ENCODE peak calls at places on chromosomes 2 and 18, in six cellular contexts. One of them, this sample, is unnamed.

GRCh38 chr2:42147641-42148274 is 21.4 kb upstream of the EML4 start:
- DNase-seq in thyroid gland: peak; percentile 42
- DNase-seq in K562: no peak
- DNase-seq in IMR-90: peak; percentile 56
- DNase-seq in body of pancreas: no peak
- DNase-seq in vagina: no peak
- DNase-seq in this sample: no peak

GRCh38 chr2:38409136-38409903 is 32.2 kb upstream of the ATL2 start:
- DNase-seq in thyroid gland: peak; percentile 91
- DNase-seq in K562: no peak
- DNase-seq in IMR-90: no peak
- DNase-seq in body of pancreas: peak; percentile 21
- DNase-seq in vagina: no peak
- DNase-seq in this sample: no peak

GRCh38 chr18:24762417-24762816 is 302.0 kb downstream of the HRH4 start:
- DNase-seq in thyroid gland: no peak
- DNase-seq in K562: no peak
- DNase-seq in IMR-90: peak; percentile 65
- DNase-seq in body of pancreas: no peak
- DNase-seq in vagina: no peak
- DNase-seq in this sample: no peak

GRCh38 chr18:69102959-69103358 is 297.7 kb upstream of the DOK6 start:
- DNase-seq in thyroid gland: no peak
- DNase-seq in K562: no peak
- DNase-seq in IMR-90: peak; percentile 13
- DNase-seq in body of pancreas: no peak
- DNase-seq in vagina: no peak
- DNase-seq in this sample: no peak

GRCh38 chr2:215771241-215771640 is 242.1 kb downstream of the MREG start:
- DNase-seq in thyroid gland: no peak
- DNase-seq in K562: no peak
- DNase-seq in IMR-90: peak; percentile 53
- DNase-seq in body of pancreas: no peak
- DNase-seq in vagina: no peak
- DNase-seq in this sample: no peak

GRCh38 chr2:72334806-72335205 is 187.1 kb upstream of the CYP26B1 start:
- DNase-seq in thyroid gland: no peak
- DNase-seq in K562: no peak
- DNase-seq in IMR-90: no peak
- DNase-seq in body of pancreas: no peak
- DNase-seq in vagina: no peak
- DNase-seq in this sample: no peak

GRCh38 chr2:222707689-222708273 is 36.3 kb downstream of the MOGAT1 start:
- DNase-seq in thyroid gland: no peak
- DNase-seq in K562: no peak
- DNase-seq in IMR-90: peak; percentile 87
- DNase-seq in body of pancreas: no peak
- DNase-seq in vagina: no peak
- DNase-seq in this sample: no peak

GRCh38 chr2:71720283-71720560 is 266.9 kb downstream of the DYSF start:
- DNase-seq in thyroid gland: no peak
- DNase-seq in K562: no peak
- DNase-seq in IMR-90: no peak
- DNase-seq in body of pancreas: no peak
- DNase-seq in vagina: no peak
- DNase-seq in this sample: no peak

GRCh38 chr2:148794558-148794957 is 80.5 kb upstream of the KIF5C start:
- DNase-seq in thyroid gland: no peak
- DNase-seq in K562: no peak
- DNase-seq in IMR-90: peak; percentile 76
- DNase-seq in body of pancreas: no peak
- DNase-seq in vagina: no peak
- DNase-seq in this sample: no peak

GRCh38 chr2:75465317-75465998 is 95.3 kb downstream of the EVA1A start:
- DNase-seq in thyroid gland: peak; percentile 20
- DNase-seq in K562: no peak
- DNase-seq in IMR-90: peak; percentile 55
- DNase-seq in body of pancreas: no peak
- DNase-seq in vagina: no peak
- DNase-seq in this sample: no peak

GRCh38 chr2:95265182-95265581 is 9.1 kb upstream of the PROM2 start:
- DNase-seq in thyroid gland: no peak
- DNase-seq in K562: no peak
- DNase-seq in IMR-90: no peak
- DNase-seq in body of pancreas: no peak
- DNase-seq in vagina: no peak
- DNase-seq in this sample: peak; percentile 3

GRCh38 chr2:238322001-238322411 is 1.7 kb downstream of the TRAF3IP1 start:
- DNase-seq in thyroid gland: no peak
- DNase-seq in K562: no peak
- DNase-seq in IMR-90: no peak
- DNase-seq in body of pancreas: peak; percentile 10
- DNase-seq in vagina: no peak
- DNase-seq in this sample: no peak

GRCh38 chr2:238320648-238321281 is 447 bp downstream of the TRAF3IP1 start:
- DNase-seq in thyroid gland: peak; percentile 28
- DNase-seq in K562: peak; percentile 48
- DNase-seq in IMR-90: peak; percentile 8
- DNase-seq in body of pancreas: peak; percentile 30
- DNase-seq in vagina: no peak
- DNase-seq in this sample: no peak

GRCh38 chr2:238315031-238315595 is 5.2 kb upstream of the TRAF3IP1 start:
- DNase-seq in thyroid gland: no peak
- DNase-seq in K562: no peak
- DNase-seq in IMR-90: no peak
- DNase-seq in body of pancreas: peak; percentile 4
- DNase-seq in vagina: no peak
- DNase-seq in this sample: no peak

GRCh38 chr2:238321467-238321866 is 1.1 kb downstream of the TRAF3IP1 start:
- DNase-seq in thyroid gland: no peak
- DNase-seq in K562: no peak
- DNase-seq in IMR-90: no peak
- DNase-seq in body of pancreas: peak; percentile 10
- DNase-seq in vagina: no peak
- DNase-seq in this sample: no peak

GRCh38 chr2:238320246-238320647 is at the start of gene TRAF3IP1:
- DNase-seq in thyroid gland: peak; percentile 97
- DNase-seq in K562: peak; percentile 95
- DNase-seq in IMR-90: peak; percentile 89
- DNase-seq in body of pancreas: peak; percentile 97
- DNase-seq in vagina: no peak
- DNase-seq in this sample: peak; percentile 96
- TF ChIP-seq POLR2A in thyroid gland: peak; percentile 69
- TF ChIP-seq POLR2A in K562: no peak
- TF ChIP-seq POLR2A in IMR-90: no peak
- TF ChIP-seq POLR2A in body of pancreas: no peak
- TF ChIP-seq POLR2A in vagina: no peak
- TF ChIP-seq POLR2A in this sample: no peak

GRCh38 chr18:75204978-75205759 is 3.8 kb downstream of the PTGR3 start:
- DNase-seq in thyroid gland: no peak
- DNase-seq in K562: no peak
- DNase-seq in IMR-90: peak; percentile 23
- DNase-seq in body of pancreas: no peak
- DNase-seq in vagina: no peak
- DNase-seq in this sample: no peak
- H3K4me3 ChIP-seq in thyroid gland: no peak overlapping the region
- H3K4me3 ChIP-seq in K562: peak overlapping the region; percentile 18
- H3K4me3 ChIP-seq in IMR-90: peak overlapping the region; percentile 66
- H3K4me3 ChIP-seq in body of pancreas: no peak overlapping the region
- H3K4me3 ChIP-seq in vagina: peak overlapping the region; percentile 74
- H3K4me3 ChIP-seq in this sample: peak overlapping the region; percentile 96

GRCh38 chr2:16412321-16413030 is 253.2 kb downstream of the CYRIA start:
- DNase-seq in thyroid gland: no peak
- DNase-seq in K562: no peak
- DNase-seq in IMR-90: no peak
- DNase-seq in body of pancreas: no peak
- DNase-seq in vagina: no peak
- DNase-seq in this sample: no peak

GRCh38 chr2:16409849-16410248 is 255.8 kb downstream of the CYRIA start:
- DNase-seq in thyroid gland: no peak
- DNase-seq in K562: no peak
- DNase-seq in IMR-90: no peak
- DNase-seq in body of pancreas: no peak
- DNase-seq in vagina: no peak
- DNase-seq in this sample: no peak

GRCh38 chr2:16413257-16413656 is 252.4 kb downstream of the CYRIA start:
- DNase-seq in thyroid gland: no peak
- DNase-seq in K562: peak; percentile 47
- DNase-seq in IMR-90: no peak
- DNase-seq in body of pancreas: no peak
- DNase-seq in vagina: no peak
- DNase-seq in this sample: peak; percentile 71

GRCh38 chr2:16413947-16414346 is 251.7 kb downstream of the CYRIA start:
- DNase-seq in thyroid gland: no peak
- DNase-seq in K562: no peak
- DNase-seq in IMR-90: no peak
- DNase-seq in body of pancreas: no peak
- DNase-seq in vagina: no peak
- DNase-seq in this sample: no peak

GRCh38 chr2:16411788-16412187 is 253.8 kb downstream of the CYRIA start:
- DNase-seq in thyroid gland: no peak
- DNase-seq in K562: no peak
- DNase-seq in IMR-90: no peak
- DNase-seq in body of pancreas: no peak
- DNase-seq in vagina: no peak
- DNase-seq in this sample: no peak
- TF ChIP-seq POLR2A in thyroid gland: no peak
- TF ChIP-seq POLR2A in K562: no peak
- TF ChIP-seq POLR2A in IMR-90: no peak
- TF ChIP-seq POLR2A in body of pancreas: no peak
- TF ChIP-seq POLR2A in vagina: no peak
- TF ChIP-seq POLR2A in this sample: no peak

DNA sequence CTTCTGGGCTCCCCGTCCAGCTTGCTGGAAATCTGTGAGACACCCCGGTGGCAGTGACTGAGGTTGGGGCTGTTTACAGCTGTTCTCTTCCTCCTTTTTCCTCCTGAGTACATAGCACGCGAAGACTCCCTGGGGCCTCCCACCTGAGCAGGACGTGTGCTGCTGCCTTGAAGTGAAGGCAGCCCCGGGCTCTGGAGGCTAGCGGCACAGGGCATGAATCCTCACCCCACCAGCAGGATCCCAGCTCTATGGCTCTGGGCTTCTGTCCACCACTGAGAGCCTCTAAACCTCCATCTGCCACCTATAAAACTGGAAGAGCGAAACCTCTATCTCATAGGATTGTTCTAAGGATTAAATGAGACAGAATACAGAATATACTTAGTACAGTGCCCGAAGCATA is 182.5 kb downstream of the TMEM163 start:
- DNase-seq in thyroid gland: no peak
- DNase-seq in K562: no peak
- DNase-seq in IMR-90: no peak
- DNase-seq in body of pancreas: no peak
- DNase-seq in vagina: no peak
- DNase-seq in this sample: no peak
- H3K4me3 ChIP-seq in thyroid gland: no peak overlapping the region
- H3K4me3 ChIP-seq in K562: no peak overlapping the region
- H3K4me3 ChIP-seq in IMR-90: no peak overlapping the region
- H3K4me3 ChIP-seq in body of pancreas: no peak overlapping the region
- H3K4me3 ChIP-seq in vagina: no peak overlapping the region
- H3K4me3 ChIP-seq in this sample: no peak overlapping the region

GRCh38 chr18:22346342-22346967 is 71.3 kb downstream of the CTAGE1 start:
- DNase-seq in thyroid gland: peak; percentile 85
- DNase-seq in K562: no peak
- DNase-seq in IMR-90: peak; percentile 83
- DNase-seq in body of pancreas: peak; percentile 55
- DNase-seq in vagina: no peak
- DNase-seq in this sample: peak; percentile 83

GRCh38 chr18:22348521-22349316 is 69.0 kb downstream of the CTAGE1 start:
- DNase-seq in thyroid gland: peak; percentile 73
- DNase-seq in K562: no peak
- DNase-seq in IMR-90: peak; percentile 42
- DNase-seq in body of pancreas: peak; percentile 63
- DNase-seq in vagina: no peak
- DNase-seq in this sample: peak; percentile 80

GRCh38 chr18:22345733-22346132 is 72.0 kb downstream of the CTAGE1 start:
- DNase-seq in thyroid gland: peak; percentile 39
- DNase-seq in K562: no peak
- DNase-seq in IMR-90: peak; percentile 23
- DNase-seq in body of pancreas: no peak
- DNase-seq in vagina: no peak
- DNase-seq in this sample: no peak

GRCh38 chr18:22347624-22348511 is 69.8 kb downstream of the CTAGE1 start:
- DNase-seq in thyroid gland: peak; percentile 45
- DNase-seq in K562: no peak
- DNase-seq in IMR-90: peak; percentile 16
- DNase-seq in body of pancreas: peak; percentile 30
- DNase-seq in vagina: no peak
- DNase-seq in this sample: peak; percentile 49

DNA sequence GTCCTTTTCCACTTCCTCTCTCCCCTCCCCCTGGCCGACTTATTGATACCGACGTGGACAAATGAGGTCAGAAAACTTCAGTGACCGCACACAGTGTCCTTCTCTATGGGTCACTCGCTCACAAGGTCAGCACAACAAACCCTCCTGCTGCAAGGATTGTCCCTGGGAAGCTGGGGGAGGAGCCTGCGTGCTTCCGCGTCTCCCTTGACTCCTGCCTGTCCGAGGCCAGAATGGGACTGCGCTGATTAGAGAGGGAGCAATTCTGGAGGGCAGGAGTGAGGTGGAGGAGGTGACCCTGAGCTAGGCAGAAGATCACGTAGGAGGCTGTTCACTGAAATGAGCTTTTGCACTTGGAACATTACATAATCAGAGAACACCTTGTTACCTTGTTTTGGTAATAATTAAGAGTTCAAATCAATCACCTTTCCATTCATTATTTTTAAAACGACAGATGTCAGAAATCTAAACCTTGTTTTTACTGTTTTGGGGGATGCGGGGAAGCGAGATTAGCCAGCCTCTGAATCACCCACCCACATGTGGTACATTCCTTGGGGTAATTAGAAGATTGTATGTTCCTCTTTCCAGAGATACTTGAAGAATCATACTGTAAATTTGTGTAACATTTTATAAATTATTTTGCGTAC is 70.6 kb downstream of the CTAGE1 start:
- DNase-seq in thyroid gland: peak; percentile 90
- DNase-seq in K562: no peak
- DNase-seq in IMR-90: peak; percentile 73
- DNase-seq in body of pancreas: peak; percentile 69
- DNase-seq in vagina: no peak
- DNase-seq in this sample: peak; percentile 85
- TF ChIP-seq POLR2A in thyroid gland: peak; percentile 47
- TF ChIP-seq POLR2A in K562: no peak
- TF ChIP-seq POLR2A in IMR-90: no peak
- TF ChIP-seq POLR2A in body of pancreas: peak; percentile 52
- TF ChIP-seq POLR2A in vagina: no peak
- TF ChIP-seq POLR2A in this sample: no peak

This sample was measured in heart left ventricle.